ENCODE peak calls at places on chromosomes 7 and 10, in four cellular contexts. One of them, this sample, is unnamed.

GRCh38 chr10:123571978-123572377 is 94.2 kb upstream of the GPR26 start:
- DNase-seq in HepG2: no peak
- DNase-seq in GM12878: no peak
- DNase-seq in K562: no peak
- DNase-seq in this sample: no peak

GRCh38 chr7:24135003-24135817 is 148.8 kb upstream of the NPY start:
- DNase-seq in HepG2: no peak
- DNase-seq in K562: no peak
- DNase-seq in GM12878: peak
- DNase-seq in this sample: no peak

GRCh38 chr10:123890761-123891146 is 853 bp downstream of the CPXM2 start:
- DNase-seq in HepG2: no peak
- DNase-seq in GM12878: no peak
- DNase-seq in K562: no peak
- DNase-seq in this sample: no peak

GRCh38 chr7:2104107-2104710 is 128.5 kb downstream of the MAD1L1 start:
- DNase-seq in K562: peak
- DNase-seq in HepG2: peak
- DNase-seq in GM12878: no peak
- DNase-seq in this sample: peak

GRCh38 chr10:113459672-113460280 is 93.1 kb upstream of the HABP2 start:
- DNase-seq in GM12878: no peak
- DNase-seq in K562: no peak
- DNase-seq in HepG2: no peak
- DNase-seq in this sample: no peak

GRCh38 chr10:91694170-91694794 is 61.4 kb upstream of the PPP1R3C start:
- DNase-seq in HepG2: peak
- DNase-seq in GM12878: no peak
- DNase-seq in K562: peak
- DNase-seq in this sample: peak

GRCh38 chr10:118505363-118505762 is 90.1 kb downstream of the PRLHR start:
- DNase-seq in HepG2: no peak
- DNase-seq in GM12878: no peak
- DNase-seq in K562: no peak
- DNase-seq in this sample: no peak

GRCh38 chr7:19972872-19973271 is 199.5 kb upstream of the TMEM196 start:
- DNase-seq in K562: no peak
- DNase-seq in GM12878: no peak
- DNase-seq in HepG2: no peak
- DNase-seq in this sample: no peak

GRCh38 chr7:142916508-142916907 is 17.0 kb downstream of the TRPV5 start:
- DNase-seq in HepG2: no peak
- DNase-seq in GM12878: no peak
- DNase-seq in K562: no peak
- DNase-seq in this sample: no peak

GRCh38 chr7:17663056-17663675 is 277.1 kb downstream of the SNX13 start:
- DNase-seq in HepG2: no peak
- DNase-seq in GM12878: no peak
- DNase-seq in K562: no peak
- DNase-seq in this sample: no peak

GRCh38 chr10:112981553-112981952 is 31.5 kb downstream of the TCF7L2 start:
- DNase-seq in GM12878: peak
- DNase-seq in K562: no peak
- DNase-seq in HepG2: no peak
- DNase-seq in this sample: no peak

GRCh38 chr7:24980695-24981543 is 941 bp upstream of the OSBPL3 start:
- DNase-seq in HepG2: no peak
- DNase-seq in K562: no peak
- DNase-seq in GM12878: no peak
- DNase-seq in this sample: no peak

GRCh38 chr10:130109796-130110235 is 814 bp downstream of the C10orf143 start:
- DNase-seq in K562: peak
- DNase-seq in GM12878: peak
- DNase-seq in HepG2: peak
- DNase-seq in this sample: peak

GRCh38 chr10:82378146-82378545 is 503.2 kb downstream of the NRG3 start:
- DNase-seq in GM12878: no peak
- DNase-seq in K562: no peak
- DNase-seq in HepG2: no peak
- DNase-seq in this sample: no peak

GRCh38 chr10:131579251-131580071 is 267.9 kb upstream of the TCERG1L start:
- DNase-seq in GM12878: no peak
- DNase-seq in HepG2: no peak
- DNase-seq in K562: no peak
- DNase-seq in this sample: no peak

GRCh38 chr7:6310594-6310993 is 38.2 kb upstream of the CYTH3 start:
- DNase-seq in GM12878: no peak
- DNase-seq in HepG2: no peak
- DNase-seq in K562: no peak
- DNase-seq in this sample: no peak

GRCh38 chr10:72344932-72345331 is 9.8 kb downstream of the DNAJB12 start:
- DNase-seq in GM12878: no peak
- DNase-seq in K562: no peak
- DNase-seq in HepG2: no peak
- DNase-seq in this sample: no peak

GRCh38 chr7:128755816-128756476 is 16.8 kb downstream of the CALU start:
- DNase-seq in GM12878: no peak
- DNase-seq in K562: no peak
- DNase-seq in HepG2: no peak
- DNase-seq in this sample: no peak

GRCh38 chr7:155581107-155581830 is 34.9 kb upstream of the CNPY1 start:
- DNase-seq in HepG2: no peak
- DNase-seq in GM12878: no peak
- DNase-seq in K562: no peak
- DNase-seq in this sample: no peak

GRCh38 chr10:5538892-5539651 is 14.3 kb downstream of the CALML3 start:
- DNase-seq in GM12878: no peak
- DNase-seq in K562: peak
- DNase-seq in HepG2: no peak
- DNase-seq in this sample: no peak

GRCh38 chr10:101358706-101359300 is 4.8 kb downstream of the BTRC start:
- DNase-seq in GM12878: no peak
- DNase-seq in HepG2: no peak
- DNase-seq in K562: no peak
- DNase-seq in this sample: no peak

GRCh38 chr10:49135575-49136313 is 1.9 kb upstream of the FAM170B start:
- DNase-seq in HepG2: no peak
- DNase-seq in K562: no peak
- DNase-seq in GM12878: no peak
- DNase-seq in this sample: no peak

GRCh38 chr7:143381427-143382125 is 431 bp downstream of the ZYX start:
- DNase-seq in GM12878: no peak
- DNase-seq in HepG2: no peak
- DNase-seq in K562: peak
- DNase-seq in this sample: peak

GRCh38 chr7:121994625-121995410 is 121.9 kb downstream of the PTPRZ1 start:
- DNase-seq in GM12878: no peak
- DNase-seq in K562: peak
- DNase-seq in HepG2: peak
- DNase-seq in this sample: peak

GRCh38 chr10:124743188-124744046 is 761 bp downstream of the FAM53B start:
- DNase-seq in GM12878: no peak
- DNase-seq in K562: peak
- DNase-seq in HepG2: no peak
- DNase-seq in this sample: peak

GRCh38 chr10:48464871-48465736 is 139.8 kb downstream of the ARHGAP22 start:
- DNase-seq in K562: no peak
- DNase-seq in HepG2: no peak
- DNase-seq in GM12878: no peak
- DNase-seq in this sample: no peak

GRCh38 chr10:630581-631073 is 58.8 kb downstream of the DIP2C start:
- DNase-seq in HepG2: no peak
- DNase-seq in K562: no peak
- DNase-seq in GM12878: no peak
- DNase-seq in this sample: no peak

GRCh38 chr10:122140941-122141623 is 130.0 kb upstream of the BTBD16 start:
- DNase-seq in GM12878: no peak
- DNase-seq in HepG2: peak
- DNase-seq in K562: no peak
- DNase-seq in this sample: no peak

GRCh38 chr10:88849224-88849623 is 2.4 kb downstream of the ANKRD22 start:
- DNase-seq in K562: no peak
- DNase-seq in GM12878: no peak
- DNase-seq in HepG2: no peak
- DNase-seq in this sample: no peak

GRCh38 chr10:67725567-67725966 is 29.6 kb upstream of the CTNNA3 start:
- DNase-seq in HepG2: no peak
- DNase-seq in GM12878: no peak
- DNase-seq in K562: no peak
- DNase-seq in this sample: no peak

GRCh38 chr10:102420443-102420809 is 210 bp upstream of the FBXL15 start:
- DNase-seq in HepG2: no peak
- DNase-seq in K562: no peak
- DNase-seq in GM12878: no peak
- DNase-seq in this sample: no peak

GRCh38 chr10:46016190-46016589 is 14.2 kb downstream of the NCOA4 start:
- DNase-seq in HepG2: no peak
- DNase-seq in K562: no peak
- DNase-seq in GM12878: no peak
- DNase-seq in this sample: no peak

GRCh38 chr7:5429857-5430611 is 6.4 kb upstream of the TNRC18 start:
- DNase-seq in HepG2: no peak
- DNase-seq in GM12878: no peak
- DNase-seq in K562: no peak
- DNase-seq in this sample: no peak

GRCh38 chr10:118873738-118874105 is 119.0 kb upstream of the CACUL1 start:
- DNase-seq in K562: no peak
- DNase-seq in GM12878: no peak
- DNase-seq in HepG2: no peak
- DNase-seq in this sample: no peak

DNA sequence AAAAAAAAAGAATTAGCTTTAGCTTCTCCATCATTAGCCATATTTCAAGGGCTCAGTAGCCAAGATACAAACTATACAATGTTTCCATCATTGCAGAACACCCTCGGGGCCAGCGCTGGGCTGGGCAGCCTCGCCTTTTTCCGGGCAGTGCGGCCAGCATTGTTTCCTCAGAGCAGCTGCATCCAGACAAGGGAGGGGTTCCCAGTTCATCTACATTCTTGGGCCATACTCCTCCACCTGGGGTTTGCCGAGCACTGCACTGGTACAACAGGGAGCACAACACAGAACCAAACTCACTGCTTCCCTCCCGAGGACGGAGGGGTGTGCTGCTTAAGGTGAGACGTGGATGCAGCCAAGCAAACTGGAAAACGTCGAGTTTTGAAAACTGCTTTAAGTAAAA is 2.4 kb upstream of the PKD1L1 start:
- DNase-seq in GM12878: no peak
- DNase-seq in HepG2: no peak
- DNase-seq in K562: no peak
- DNase-seq in this sample: no peak
- TF ChIP-seq FOXK2 in GM12878: no peak
- TF ChIP-seq FOXK2 in HepG2: no peak
- TF ChIP-seq FOXK2 in K562: no peak
- TF ChIP-seq FOXK2 in this sample: no peak

GRCh38 chr7:80941206-80941758 is 22.4 kb upstream of the SEMA3C start:
- DNase-seq in K562: no peak
- DNase-seq in GM12878: no peak
- DNase-seq in HepG2: no peak
- DNase-seq in this sample: no peak
- TF ChIP-seq SP1 in K562: no peak
- TF ChIP-seq SP1 in GM12878: no peak
- TF ChIP-seq SP1 in HepG2: no peak
- TF ChIP-seq SP1 in this sample: no peak

DNA sequence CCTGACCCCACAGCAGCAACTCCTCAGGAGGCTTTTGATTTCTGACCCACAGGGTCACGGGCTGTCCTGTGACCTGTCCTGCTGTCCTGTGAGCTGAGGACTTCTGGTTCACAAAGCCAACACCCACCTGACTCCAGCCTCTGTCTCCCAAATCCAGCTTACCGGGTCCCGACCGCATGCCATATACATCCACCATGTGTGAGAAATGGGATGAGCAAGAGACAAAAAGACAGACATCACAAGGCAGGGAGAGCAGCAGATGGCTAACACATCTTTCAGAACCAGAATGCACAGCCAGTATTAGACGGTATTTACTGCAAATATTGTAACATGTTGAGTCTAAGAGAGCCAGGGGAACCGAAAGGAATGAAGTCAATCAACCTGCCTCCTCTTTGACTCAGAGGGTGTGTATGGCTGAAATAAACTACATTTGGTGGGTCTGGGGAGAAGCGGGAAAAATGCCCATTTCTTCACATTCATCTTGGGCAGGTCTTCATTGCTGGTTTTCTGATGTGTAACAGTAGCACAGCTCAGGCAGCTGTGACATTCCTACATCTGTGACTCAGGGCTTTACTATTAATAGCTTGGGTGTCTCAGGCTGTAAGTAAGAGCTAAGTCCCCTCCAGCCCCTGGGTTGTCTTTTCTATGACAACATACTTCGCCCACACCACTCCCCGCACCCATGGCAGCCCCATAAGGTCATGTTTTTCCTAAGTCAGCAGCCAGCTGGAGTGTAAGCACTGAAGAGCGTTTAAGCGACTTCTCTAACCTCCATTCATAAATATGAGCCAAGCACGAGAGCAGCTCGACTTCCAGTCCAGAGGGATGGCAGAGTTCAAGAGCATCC is 25.0 kb downstream of the ABLIM1 start:
- DNase-seq in HepG2: peak
- DNase-seq in K562: no peak
- DNase-seq in GM12878: no peak
- DNase-seq in this sample: peak
- TF ChIP-seq FOXM1 in HepG2: no peak
- TF ChIP-seq FOXM1 in K562: no peak
- TF ChIP-seq FOXM1 in GM12878: no peak
- TF ChIP-seq FOXM1 in this sample: no peak

GRCh38 chr7:725223-726005 is 1.1 kb upstream of the DNAAF5 start:
- DNase-seq in K562: no peak
- DNase-seq in HepG2: no peak
- DNase-seq in GM12878: no peak
- DNase-seq in this sample: no peak
- TF ChIP-seq FOXK2 in K562: no peak
- TF ChIP-seq FOXK2 in HepG2: no peak
- TF ChIP-seq FOXK2 in GM12878: no peak
- TF ChIP-seq FOXK2 in this sample: no peak

This sample was measured in HEK293T.